ENCODE peak calls at places on chromosomes 4 and X, in nine cellular contexts. P is heart left ventricle, U is right lobe of liver, H is testis, M is lower leg skin, C is K562, F is IMR-90, X is stomach, N is body of pancreas. O is an unnamed sample.

GRCh38 chrX:15055146-15055930 is 182.1 kb downstream of the MOSPD2 start:
- DNase-seq in P (no peak), U (no peak), H (no peak), M (no peak), C (no peak), F (peak; percentile 51), X (no peak), N (no peak), O (peak; percentile 1)

GRCh38 chr4:140858897-140859296 is 102.7 kb upstream of the TBC1D9 start:
- DNase-seq in P (no peak), U (no peak), H (no peak), M (no peak), C (no peak), F (peak; percentile 15), X (no peak), N (no peak), O (no peak)

GRCh38 chr4:156322592-156322991 is 368.9 kb upstream of the CTSO start:
- DNase-seq in P (no peak), U (no peak), H (no peak), M (no peak), C (no peak), F (peak; percentile 90), X (no peak), N (no peak), O (no peak)

GRCh38 chr4:154076921-154077320 is 288.0 kb upstream of the SFRP2 start:
- DNase-seq in P (no peak), U (no peak), H (no peak), M (no peak), C (no peak), F (no peak), X (no peak), N (no peak), O (no peak)

GRCh38 chr4:92381640-92382039 is 77.9 kb downstream of the GRID2 start:
- DNase-seq in P (no peak), U (no peak), H (no peak), M (no peak), C (no peak), F (no peak), X (no peak), N (no peak), O (no peak)

GRCh38 chr4:73676881-73677323 is 56.7 kb upstream of the RASSF6 start:
- DNase-seq in P (peak; percentile 51), U (no peak), H (peak; percentile 23), M (no peak), C (no peak), F (peak; percentile 88), X (no peak), N (peak; percentile 41), O (no peak)

GRCh38 chr4:139872274-139872673 is 206.7 kb downstream of the MGST2 start:
- DNase-seq in P (no peak), U (no peak), H (no peak), M (no peak), C (no peak), F (peak; percentile 97), X (no peak), N (no peak), O (peak; percentile 23)

GRCh38 chrX:1392376-1393130 is 640 bp upstream of the SLC25A6 start:
- DNase-seq in P (peak; percentile 83), U (peak; percentile 79), H (peak; percentile 82), M (peak; percentile 91), C (peak; percentile 46), F (peak; percentile 52), X (peak; percentile 65), N (peak; percentile 68), O (no peak)

GRCh38 chrX:125289920-125290319 is 29.8 kb upstream of the TEX13C start:
- DNase-seq in P (no peak), U (no peak), H (no peak), M (no peak), C (no peak), F (peak; percentile 37), X (no peak), N (no peak), O (no peak)

GRCh38 chrX:87434618-87435017 is 83.0 kb upstream of the KLHL4 start:
- DNase-seq in P (no peak), U (no peak), H (no peak), M (no peak), C (no peak), F (no peak), X (no peak), N (no peak), O (no peak)

GRCh38 chr4:156280726-156281125 is 327.1 kb upstream of the CTSO start:
- DNase-seq in P (no peak), U (no peak), H (no peak), M (no peak), C (no peak), F (no peak), X (no peak), N (no peak), O (no peak)

GRCh38 chr4:163542275-163542674 is 47.8 kb downstream of the TMA16 start:
- DNase-seq in P (no peak), U (no peak), H (no peak), M (no peak), C (no peak), F (peak; percentile 71), X (no peak), N (no peak), O (peak; percentile 14)

GRCh38 chrX:37349131-37350033 is at the start of gene PRRG1:
- DNase-seq in P (peak; percentile 88), U (peak; percentile 85), H (peak; percentile 82), M (peak; percentile 93), C (peak; percentile 84), F (peak; percentile 83), X (peak; percentile 72), N (peak; percentile 84), O (peak; percentile 19)

DNA sequence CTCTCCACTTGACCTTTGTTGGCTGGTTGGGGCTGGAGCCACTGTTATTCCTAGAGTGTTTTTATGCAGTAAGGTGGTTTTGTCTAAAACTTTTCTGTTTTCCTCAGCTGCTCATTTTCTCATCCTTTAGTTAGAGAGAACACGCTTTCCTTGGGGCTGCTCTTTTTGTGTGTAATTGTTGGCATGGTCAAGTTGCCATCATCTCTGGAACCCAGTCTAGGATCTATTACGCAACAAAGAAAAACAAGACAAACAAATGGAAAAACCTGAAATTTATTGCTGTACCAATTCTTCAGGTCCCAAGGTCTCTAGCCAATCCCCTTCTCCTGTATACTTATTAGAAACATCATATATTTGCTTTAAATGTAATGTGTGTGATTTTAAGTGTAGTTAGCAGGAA is 1436.3 kb upstream of the DIAPH2 start:
- DNase-seq in P (no peak), U (no peak), H (no peak), M (no peak), C (no peak), F (no peak), X (no peak), N (no peak), O (no peak)
- TF ChIP-seq POLR2A in P (no peak), U (no peak), H (no peak), M (no peak), C (no peak), F (no peak), X (no peak), N (no peak), O (no peak)

GRCh38 chr4:37393889-37394288 is 149.3 kb downstream of the NWD2 start:
- DNase-seq in P (no peak), U (no peak), H (no peak), M (no peak), C (no peak), F (no peak), X (no peak), N (no peak), O (no peak)
- TF ChIP-seq POLR2A in P (no peak), U (no peak), H (no peak), M (no peak), C (no peak), F (no peak), X (no peak), N (no peak), O (no peak)

GRCh38 chrX:68490644-68491043 is 8.2 kb upstream of the YIPF6 start:
- DNase-seq in P (no peak), U (no peak), H (no peak), M (no peak), C (peak; percentile 53), F (peak; percentile 14), X (no peak), N (no peak), O (peak; percentile 30)
- TF ChIP-seq POLR2A in P (no peak), U (no peak), H (no peak), M (no peak), C (no peak), F (no peak), X (no peak), N (no peak), O (no peak)

GRCh38 chrX:103688949-103689348 is 2.5 kb upstream of the MORF4L2 start:
- DNase-seq in P (no peak), U (no peak), H (no peak), M (no peak), C (no peak), F (peak; percentile 44), X (no peak), N (no peak), O (no peak)

GRCh38 chrX:103687073-103687695 is 685 bp upstream of the MORF4L2 start:
- DNase-seq in P (peak; percentile 95), U (peak; percentile 89), H (peak; percentile 90), M (peak; percentile 97), C (peak; percentile 73), F (peak; percentile 76), X (peak; percentile 89), N (peak; percentile 85), O (peak; percentile 30)

GRCh38 chrX:103685396-103685795 is 1.1 kb downstream of the MORF4L2 start:
- DNase-seq in P (no peak), U (no peak), H (no peak), M (no peak), C (peak; percentile 36), F (no peak), X (no peak), N (no peak), O (no peak)

GRCh38 chrX:103687696-103688191 is 1.2 kb upstream of the MORF4L2 start:
- DNase-seq in P (peak; percentile 67), U (peak; percentile 58), H (peak; percentile 78), M (peak; percentile 87), C (peak; percentile 58), F (peak; percentile 73), X (peak; percentile 54), N (peak; percentile 73), O (peak; percentile 14)

GRCh38 chrX:103686199-103687072 is at the start of gene MORF4L2:
- DNase-seq in P (peak; percentile 92), U (peak; percentile 92), H (peak; percentile 94), M (peak; percentile 97), C (peak; percentile 92), F (peak; percentile 99), X (peak; percentile 89), N (peak; percentile 92), O (peak; percentile 49)
- TF ChIP-seq POLR2A in P (peak; percentile 78), U (peak; percentile 87), H (peak; percentile 60), M (peak; percentile 80), C (peak; percentile 94), F (peak; percentile 98), X (peak; percentile 95), N (peak; percentile 97), O (peak; percentile 86)